ENCODE peak calls at places on chromosomes 7 and 10, in nine cellular contexts. One of them, this sample, is unnamed.

GRCh38 chr7:93117852-93118530 is at the start of gene SAMD9:
- DNase-seq in fibroblast of pulmonary artery: peak; percentile 87
- DNase-seq in upper lobe of right lung: no peak
- DNase-seq in MCF 10A: peak; percentile 88
- DNase-seq in heart left ventricle: peak; percentile 46
- DNase-seq in HCT116: peak; percentile 49
- DNase-seq in brain microvascular endothelial cell: peak; percentile 82
- DNase-seq in nephron progenitor cell: no peak
- DNase-seq in psoas muscle: no peak
- DNase-seq in this sample: peak; percentile 44

GRCh38 chr7:63900394-63901203 is 98.0 kb upstream of the ZNF722 start:
- DNase-seq in fibroblast of pulmonary artery: peak; percentile 0
- DNase-seq in upper lobe of right lung: peak; percentile 95
- DNase-seq in MCF 10A: no peak
- DNase-seq in heart left ventricle: peak; percentile 97
- DNase-seq in HCT116: no peak
- DNase-seq in brain microvascular endothelial cell: no peak
- DNase-seq in nephron progenitor cell: no peak
- DNase-seq in psoas muscle: peak; percentile 95
- DNase-seq in this sample: no peak

GRCh38 chr7:101553771-101554445 is 75.2 kb downstream of the MYL10 start:
- DNase-seq in fibroblast of pulmonary artery: no peak
- DNase-seq in upper lobe of right lung: peak; percentile 49
- DNase-seq in MCF 10A: no peak
- DNase-seq in heart left ventricle: no peak
- DNase-seq in HCT116: no peak
- DNase-seq in brain microvascular endothelial cell: no peak
- DNase-seq in nephron progenitor cell: no peak
- DNase-seq in psoas muscle: no peak
- DNase-seq in this sample: no peak

GRCh38 chr10:71025535-71025934 is 137.2 kb upstream of the PCBD1 start:
- DNase-seq in fibroblast of pulmonary artery: no peak
- DNase-seq in upper lobe of right lung: no peak
- DNase-seq in MCF 10A: peak; percentile 27
- DNase-seq in heart left ventricle: no peak
- DNase-seq in HCT116: no peak
- DNase-seq in brain microvascular endothelial cell: no peak
- DNase-seq in nephron progenitor cell: no peak
- DNase-seq in psoas muscle: no peak
- DNase-seq in this sample: no peak

GRCh38 chr7:70569335-70569819 is 562.6 kb upstream of the GALNT17 start:
- DNase-seq in fibroblast of pulmonary artery: no peak
- DNase-seq in upper lobe of right lung: no peak
- DNase-seq in MCF 10A: no peak
- DNase-seq in heart left ventricle: no peak
- DNase-seq in HCT116: no peak
- DNase-seq in brain microvascular endothelial cell: no peak
- DNase-seq in nephron progenitor cell: no peak
- DNase-seq in psoas muscle: no peak
- DNase-seq in this sample: no peak

GRCh38 chr7:130733866-130734524 is at the start of gene KLF14:
- DNase-seq in fibroblast of pulmonary artery: no peak
- DNase-seq in upper lobe of right lung: peak; percentile 64
- DNase-seq in MCF 10A: no peak
- DNase-seq in heart left ventricle: peak; percentile 31
- DNase-seq in HCT116: peak; percentile 10
- DNase-seq in brain microvascular endothelial cell: no peak
- DNase-seq in nephron progenitor cell: peak; percentile 64
- DNase-seq in psoas muscle: peak; percentile 37
- DNase-seq in this sample: no peak

GRCh38 chr7:44618754-44619153 is 12.3 kb downstream of the OGDH start:
- DNase-seq in fibroblast of pulmonary artery: no peak
- DNase-seq in upper lobe of right lung: no peak
- DNase-seq in MCF 10A: no peak
- DNase-seq in heart left ventricle: no peak
- DNase-seq in HCT116: peak; percentile 21
- DNase-seq in brain microvascular endothelial cell: no peak
- DNase-seq in nephron progenitor cell: no peak
- DNase-seq in psoas muscle: no peak
- DNase-seq in this sample: no peak

GRCh38 chr10:128099901-128100300 is 26.3 kb downstream of the MKI67 start:
- DNase-seq in fibroblast of pulmonary artery: no peak
- DNase-seq in upper lobe of right lung: no peak
- DNase-seq in MCF 10A: no peak
- DNase-seq in heart left ventricle: no peak
- DNase-seq in HCT116: no peak
- DNase-seq in brain microvascular endothelial cell: no peak
- DNase-seq in nephron progenitor cell: no peak
- DNase-seq in psoas muscle: no peak
- DNase-seq in this sample: no peak

GRCh38 chr10:86900955-86901354 is 56.5 kb downstream of the MMRN2 start:
- DNase-seq in fibroblast of pulmonary artery: peak; percentile 94
- DNase-seq in upper lobe of right lung: peak; percentile 75
- DNase-seq in MCF 10A: no peak
- DNase-seq in heart left ventricle: peak; percentile 94
- DNase-seq in HCT116: no peak
- DNase-seq in brain microvascular endothelial cell: peak; percentile 20
- DNase-seq in nephron progenitor cell: no peak
- DNase-seq in psoas muscle: peak; percentile 75
- DNase-seq in this sample: no peak

GRCh38 chr10:57849726-57850357 is 417.9 kb downstream of the IPMK start:
- DNase-seq in fibroblast of pulmonary artery: peak; percentile 46
- DNase-seq in upper lobe of right lung: no peak
- DNase-seq in MCF 10A: peak; percentile 38
- DNase-seq in heart left ventricle: no peak
- DNase-seq in HCT116: no peak
- DNase-seq in brain microvascular endothelial cell: no peak
- DNase-seq in nephron progenitor cell: no peak
- DNase-seq in psoas muscle: no peak
- DNase-seq in this sample: no peak

GRCh38 chr7:145698526-145699262 is 417.9 kb upstream of the CNTNAP2 start:
- DNase-seq in fibroblast of pulmonary artery: no peak
- DNase-seq in upper lobe of right lung: no peak
- DNase-seq in MCF 10A: peak; percentile 3
- DNase-seq in heart left ventricle: no peak
- DNase-seq in HCT116: no peak
- DNase-seq in brain microvascular endothelial cell: no peak
- DNase-seq in nephron progenitor cell: no peak
- DNase-seq in psoas muscle: no peak
- DNase-seq in this sample: no peak

GRCh38 chr7:158110661-158111555 is 476.7 kb downstream of the PTPRN2 start:
- DNase-seq in fibroblast of pulmonary artery: no peak
- DNase-seq in upper lobe of right lung: no peak
- DNase-seq in MCF 10A: no peak
- DNase-seq in heart left ventricle: no peak
- DNase-seq in HCT116: no peak
- DNase-seq in brain microvascular endothelial cell: no peak
- DNase-seq in nephron progenitor cell: no peak
- DNase-seq in psoas muscle: no peak
- DNase-seq in this sample: no peak

GRCh38 chr10:28875535-28876208 is 198.4 kb downstream of the BAMBI start:
- DNase-seq in fibroblast of pulmonary artery: peak; percentile 74
- DNase-seq in upper lobe of right lung: no peak
- DNase-seq in MCF 10A: no peak
- DNase-seq in heart left ventricle: no peak
- DNase-seq in HCT116: no peak
- DNase-seq in brain microvascular endothelial cell: peak; percentile 86
- DNase-seq in nephron progenitor cell: peak; percentile 19
- DNase-seq in psoas muscle: no peak
- DNase-seq in this sample: no peak

GRCh38 chr7:24908757-24909156 is 71.2 kb downstream of the OSBPL3 start:
- DNase-seq in fibroblast of pulmonary artery: no peak
- DNase-seq in upper lobe of right lung: no peak
- DNase-seq in MCF 10A: no peak
- DNase-seq in heart left ventricle: no peak
- DNase-seq in HCT116: no peak
- DNase-seq in brain microvascular endothelial cell: no peak
- DNase-seq in nephron progenitor cell: no peak
- DNase-seq in psoas muscle: no peak
- DNase-seq in this sample: no peak

GRCh38 chr10:90451283-90451682 is 406.6 kb downstream of the HTR7 start:
- DNase-seq in fibroblast of pulmonary artery: peak; percentile 45
- DNase-seq in upper lobe of right lung: no peak
- DNase-seq in MCF 10A: peak; percentile 34
- DNase-seq in heart left ventricle: no peak
- DNase-seq in HCT116: peak; percentile 8
- DNase-seq in brain microvascular endothelial cell: peak; percentile 20
- DNase-seq in nephron progenitor cell: no peak
- DNase-seq in psoas muscle: no peak
- DNase-seq in this sample: no peak

GRCh38 chr7:498678-499641 is 20.7 kb downstream of the PDGFA start:
- DNase-seq in fibroblast of pulmonary artery: no peak
- DNase-seq in upper lobe of right lung: peak; percentile 67
- DNase-seq in MCF 10A: no peak
- DNase-seq in heart left ventricle: peak; percentile 39
- DNase-seq in HCT116: no peak
- DNase-seq in brain microvascular endothelial cell: no peak
- DNase-seq in nephron progenitor cell: no peak
- DNase-seq in psoas muscle: peak; percentile 21
- DNase-seq in this sample: no peak

DNA sequence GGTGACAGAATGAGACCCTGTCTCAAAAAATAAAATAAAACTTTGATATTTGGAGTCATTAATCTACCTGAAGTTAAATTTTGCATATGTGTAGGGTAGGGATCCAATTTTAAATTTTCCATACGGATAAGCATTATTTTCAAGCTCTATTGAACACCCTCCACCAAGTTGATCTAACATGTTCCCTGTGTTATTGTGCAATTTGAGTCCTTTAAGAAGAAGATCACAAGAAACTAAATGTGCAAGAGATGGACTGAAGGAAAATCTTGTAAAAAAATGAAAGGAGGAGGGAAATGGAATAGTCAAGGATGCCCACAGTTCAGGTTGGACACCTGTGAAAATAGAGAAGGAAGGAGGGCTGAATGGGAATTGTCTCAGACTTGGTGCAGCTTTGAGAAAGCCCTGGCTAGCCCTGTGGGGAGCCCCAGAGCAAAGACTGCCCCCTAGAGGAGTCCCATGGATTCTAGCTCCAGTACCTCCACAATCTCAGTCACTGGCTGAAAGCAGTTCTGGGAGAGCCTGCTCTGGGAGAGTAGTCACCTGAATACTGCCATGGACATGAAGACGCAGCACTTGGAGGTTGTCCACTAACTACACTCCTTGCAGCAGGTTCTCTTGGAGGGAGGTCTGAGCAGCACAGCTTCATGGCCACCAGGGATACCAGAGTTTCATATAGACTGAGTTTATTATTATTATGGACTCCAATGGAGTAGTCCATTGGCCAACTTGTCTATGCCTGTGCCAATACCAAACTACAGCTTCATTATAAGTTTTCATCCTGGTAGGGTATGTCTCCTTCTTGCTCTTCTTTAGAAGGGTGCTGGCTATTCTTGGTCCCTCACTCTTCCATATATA is 5.7 kb upstream of the TIAL1 start:
- DNase-seq in fibroblast of pulmonary artery: peak; percentile 33
- DNase-seq in upper lobe of right lung: peak; percentile 33
- DNase-seq in MCF 10A: peak; percentile 56
- DNase-seq in heart left ventricle: no peak
- DNase-seq in HCT116: peak; percentile 51
- DNase-seq in brain microvascular endothelial cell: peak; percentile 12
- DNase-seq in nephron progenitor cell: peak; percentile 16
- DNase-seq in psoas muscle: no peak
- DNase-seq in this sample: no peak
- TF ChIP-seq CTCF in fibroblast of pulmonary artery: peak; percentile 66
- TF ChIP-seq CTCF in upper lobe of right lung: peak; percentile 46
- TF ChIP-seq CTCF in MCF 10A: peak; percentile 33
- TF ChIP-seq CTCF in heart left ventricle: peak; percentile 21
- TF ChIP-seq CTCF in HCT116: peak; percentile 89
- TF ChIP-seq CTCF in brain microvascular endothelial cell: peak; percentile 75
- TF ChIP-seq CTCF in nephron progenitor cell: peak; percentile 21
- TF ChIP-seq CTCF in psoas muscle: peak; percentile 35
- TF ChIP-seq CTCF in this sample: peak; percentile 69

GRCh38 chr10:131311661-131312260 is at the start of gene TCERG1L:
- DNase-seq in fibroblast of pulmonary artery: no peak
- DNase-seq in upper lobe of right lung: no peak
- DNase-seq in MCF 10A: no peak
- DNase-seq in heart left ventricle: no peak
- DNase-seq in HCT116: no peak
- DNase-seq in brain microvascular endothelial cell: no peak
- DNase-seq in nephron progenitor cell: peak; percentile 76
- DNase-seq in psoas muscle: no peak
- DNase-seq in this sample: no peak

GRCh38 chr10:131310904-131311660 is 439 bp downstream of the TCERG1L start:
- DNase-seq in fibroblast of pulmonary artery: no peak
- DNase-seq in upper lobe of right lung: no peak
- DNase-seq in MCF 10A: no peak
- DNase-seq in heart left ventricle: no peak
- DNase-seq in HCT116: no peak
- DNase-seq in brain microvascular endothelial cell: no peak
- DNase-seq in nephron progenitor cell: peak; percentile 65
- DNase-seq in psoas muscle: no peak
- DNase-seq in this sample: no peak

GRCh38 chr10:131313377-131313776 is 1.9 kb upstream of the TCERG1L start:
- DNase-seq in fibroblast of pulmonary artery: no peak
- DNase-seq in upper lobe of right lung: no peak
- DNase-seq in MCF 10A: no peak
- DNase-seq in heart left ventricle: no peak
- DNase-seq in HCT116: no peak
- DNase-seq in brain microvascular endothelial cell: no peak
- DNase-seq in nephron progenitor cell: no peak
- DNase-seq in psoas muscle: no peak
- DNase-seq in this sample: no peak

GRCh38 chr10:131314148-131314547 is 2.6 kb upstream of the TCERG1L start:
- DNase-seq in fibroblast of pulmonary artery: no peak
- DNase-seq in upper lobe of right lung: no peak
- DNase-seq in MCF 10A: no peak
- DNase-seq in heart left ventricle: no peak
- DNase-seq in HCT116: no peak
- DNase-seq in brain microvascular endothelial cell: no peak
- DNase-seq in nephron progenitor cell: no peak
- DNase-seq in psoas muscle: no peak
- DNase-seq in this sample: no peak

GRCh38 chr10:131312261-131312801 is 810 bp upstream of the TCERG1L start:
- DNase-seq in fibroblast of pulmonary artery: no peak
- DNase-seq in upper lobe of right lung: no peak
- DNase-seq in MCF 10A: no peak
- DNase-seq in heart left ventricle: no peak
- DNase-seq in HCT116: no peak
- DNase-seq in brain microvascular endothelial cell: no peak
- DNase-seq in nephron progenitor cell: peak; percentile 87
- DNase-seq in psoas muscle: no peak
- DNase-seq in this sample: no peak
- TF ChIP-seq CTCF in fibroblast of pulmonary artery: no peak
- TF ChIP-seq CTCF in upper lobe of right lung: peak; percentile 16
- TF ChIP-seq CTCF in MCF 10A: no peak
- TF ChIP-seq CTCF in heart left ventricle: no peak
- TF ChIP-seq CTCF in HCT116: no peak
- TF ChIP-seq CTCF in brain microvascular endothelial cell: no peak
- TF ChIP-seq CTCF in nephron progenitor cell: peak; percentile 86
- TF ChIP-seq CTCF in psoas muscle: no peak
- TF ChIP-seq CTCF in this sample: peak; percentile 43

GRCh38 chr7:140506788-140507464 is 27.6 kb upstream of the MKRN1 start:
- DNase-seq in fibroblast of pulmonary artery: peak; percentile 39
- DNase-seq in upper lobe of right lung: no peak
- DNase-seq in MCF 10A: peak; percentile 30
- DNase-seq in heart left ventricle: peak; percentile 84
- DNase-seq in HCT116: no peak
- DNase-seq in brain microvascular endothelial cell: peak; percentile 63
- DNase-seq in nephron progenitor cell: peak; percentile 27
- DNase-seq in psoas muscle: peak; percentile 23
- DNase-seq in this sample: no peak
- TF ChIP-seq CTCF in fibroblast of pulmonary artery: no peak
- TF ChIP-seq CTCF in upper lobe of right lung: no peak
- TF ChIP-seq CTCF in MCF 10A: no peak
- TF ChIP-seq CTCF in heart left ventricle: no peak
- TF ChIP-seq CTCF in HCT116: no peak
- TF ChIP-seq CTCF in brain microvascular endothelial cell: peak; percentile 15
- TF ChIP-seq CTCF in nephron progenitor cell: no peak
- TF ChIP-seq CTCF in psoas muscle: peak; percentile 33
- TF ChIP-seq CTCF in this sample: no peak

GRCh38 chr10:95208702-95209391 is 14.8 kb downstream of the ACSM6 start:
- DNase-seq in fibroblast of pulmonary artery: peak; percentile 28
- DNase-seq in upper lobe of right lung: no peak
- DNase-seq in MCF 10A: peak; percentile 20
- DNase-seq in heart left ventricle: no peak
- DNase-seq in HCT116: peak; percentile 8
- DNase-seq in brain microvascular endothelial cell: no peak
- DNase-seq in nephron progenitor cell: no peak
- DNase-seq in psoas muscle: no peak
- DNase-seq in this sample: no peak
- TF ChIP-seq CTCF in fibroblast of pulmonary artery: peak; percentile 39
- TF ChIP-seq CTCF in upper lobe of right lung: peak; percentile 42
- TF ChIP-seq CTCF in MCF 10A: peak; percentile 29
- TF ChIP-seq CTCF in heart left ventricle: peak; percentile 23
- TF ChIP-seq CTCF in HCT116: peak; percentile 57
- TF ChIP-seq CTCF in brain microvascular endothelial cell: peak; percentile 31
- TF ChIP-seq CTCF in nephron progenitor cell: peak; percentile 21
- TF ChIP-seq CTCF in psoas muscle: peak; percentile 19
- TF ChIP-seq CTCF in this sample: peak; percentile 22